ENCODE peak calls at places on chromosomes 5 and 9, in five cellular contexts. G, W, D, H and A are unnamed samples.

GRCh38 chr9:126763130-126763764 is 41.6 kb upstream of the ZBTB43 start:
- DNase-seq in G (no peak), W (peak), D (no peak), H (no peak), A (no peak)

GRCh38 chr5:179613460-179614071 is 9.9 kb downstream of the HNRNPH1 start:
- DNase-seq in G (no peak), W (peak), D (no peak), H (no peak), A (no peak)

GRCh38 chr9:107020040-107020530 is 157.1 kb downstream of the ZNF462 start:
- DNase-seq in G (peak), W (no peak), D (peak), H (peak), A (peak)

GRCh38 chr5:143195496-143195895 is 208.0 kb downstream of the NR3C1 start:
- DNase-seq in G (no peak), W (no peak), D (peak), H (peak), A (peak)

GRCh38 chr5:5436206-5436765 is 13.8 kb downstream of the ICE1 start:
- DNase-seq in G (no peak), W (no peak), D (no peak), H (no peak), A (no peak)

GRCh38 chr9:85599540-85600140 is 142.1 kb downstream of the AGTPBP1 start:
- DNase-seq in G (peak), W (no peak), D (no peak), H (no peak), A (peak)

GRCh38 chr5:2008851-2009629 is 126.3 kb upstream of the IRX4 start:
- DNase-seq in G (no peak), W (no peak), D (no peak), H (no peak), A (no peak)

GRCh38 chr5:33690736-33691135 is 201.1 kb downstream of the ADAMTS12 start:
- DNase-seq in G (peak), W (no peak), D (peak), H (peak), A (peak)

GRCh38 chr5:72470817-72471216 is 36.4 kb downstream of the ZNF366 start:
- DNase-seq in G (peak), W (no peak), D (peak), H (peak), A (no peak)

GRCh38 chr5:139410886-139411835 is 7.3 kb upstream of the SPATA24 start:
- DNase-seq in G (no peak), W (no peak), D (no peak), H (no peak), A (peak)

GRCh38 chr5:124908603-124909451 is 162.4 kb upstream of the ZNF608 start:
- DNase-seq in G (no peak), W (peak), D (peak), H (peak), A (peak)

GRCh38 chr9:75414367-75415160 is 326.2 kb downstream of the OSTF1 start:
- DNase-seq in G (no peak), W (no peak), D (no peak), H (no peak), A (no peak)

GRCh38 chr9:121299125-121299466 is 31.1 kb downstream of the GSN start:
- DNase-seq in G (no peak), W (no peak), D (no peak), H (no peak), A (no peak)

GRCh38 chr5:167241436-167242067 is 1049.9 kb upstream of the WWC1 start:
- DNase-seq in G (no peak), W (no peak), D (no peak), H (no peak), A (no peak)

GRCh38 chr5:157108961-157109360 is at the start of gene HAVCR2:
- DNase-seq in G (no peak), W (no peak), D (no peak), H (no peak), A (no peak)

GRCh38 chr9:19136129-19136528 is 8.8 kb upstream of the PLIN2 start:
- DNase-seq in G (no peak), W (no peak), D (no peak), H (no peak), A (no peak)

GRCh38 chr5:134263801-134264200 is 37.9 kb upstream of the PPP2CA start:
- DNase-seq in G (no peak), W (no peak), D (no peak), H (no peak), A (no peak)

DNA sequence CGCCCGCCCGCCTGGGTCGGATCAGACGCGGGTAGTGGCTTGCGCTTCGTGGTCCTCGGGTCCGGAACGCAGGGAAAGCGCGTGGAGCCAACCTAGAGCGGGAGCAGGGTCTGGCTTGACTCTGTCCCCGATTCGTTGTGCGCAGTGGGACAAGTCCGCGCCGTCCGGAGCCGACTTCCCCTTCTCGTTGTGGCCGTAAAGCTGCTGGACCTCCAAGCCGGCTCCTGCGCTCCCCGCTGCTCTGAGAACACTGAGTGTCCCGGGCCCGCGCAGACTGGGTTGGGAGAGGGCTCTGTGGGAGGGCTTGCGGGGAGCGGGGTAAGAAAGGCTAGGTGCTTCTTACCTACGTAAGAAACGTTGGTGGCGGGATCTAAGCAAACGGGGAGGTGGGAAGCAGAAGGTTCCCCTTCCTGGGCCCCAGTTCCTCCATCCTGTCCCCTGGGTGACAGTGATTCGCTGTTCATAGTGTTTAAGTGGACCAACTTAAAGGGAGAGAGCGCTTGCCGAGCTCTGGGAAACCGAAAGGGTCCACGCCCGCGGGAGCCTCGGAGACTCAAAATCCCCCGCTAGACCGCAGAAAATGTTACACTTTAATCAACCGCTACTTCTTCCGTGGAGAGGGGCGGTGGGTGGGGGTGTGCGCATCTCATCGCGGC is 4.3 kb upstream of the FOXE1 start:
- DNase-seq in G (no peak), W (no peak), D (no peak), H (no peak), A (no peak)
- H3K4me3 ChIP-seq in G (no peak), W (no peak), D (peak), H (peak), A (no peak)

DNA sequence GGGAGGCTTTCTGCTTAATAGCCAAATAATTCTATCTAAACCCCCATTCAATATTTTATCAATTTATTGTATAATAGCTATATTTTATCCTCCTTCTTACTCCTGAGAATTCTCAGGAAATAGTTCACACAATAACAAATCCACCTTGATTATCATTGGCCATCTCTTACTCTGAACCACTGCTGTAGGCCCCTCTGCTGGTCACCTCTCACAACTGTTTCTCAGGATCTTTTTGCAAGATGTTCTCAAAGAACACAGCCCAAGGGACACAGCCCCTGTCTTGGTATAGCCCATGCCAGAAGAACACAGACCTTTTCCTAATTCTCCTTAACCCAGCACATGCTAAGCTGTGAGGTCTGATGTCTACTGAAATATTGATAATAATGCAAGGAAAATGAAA is 74.9 kb upstream of the HTR4 start:
- DNase-seq in G (peak), W (no peak), D (peak), H (peak), A (no peak)
- TF ChIP-seq CTCF in G (peak), W (peak), D (peak), H (peak), A (no peak)

GRCh38 chr5:136030252-136030651 is 1.5 kb downstream of the TGFBI start:
- DNase-seq in G (no peak), W (no peak), D (no peak), H (no peak), A (no peak)
- H3K4me3 ChIP-seq in G (peak), W (no peak), D (peak), H (peak), A (peak)

GRCh38 chr5:137306903-137307302 is 192.2 kb downstream of the SPOCK1 start:
- DNase-seq in G (no peak), W (no peak), D (no peak), H (no peak), A (no peak)
- TF ChIP-seq CTCF in G (no peak), W (no peak), D (no peak), H (no peak), A (no peak)

DNA sequence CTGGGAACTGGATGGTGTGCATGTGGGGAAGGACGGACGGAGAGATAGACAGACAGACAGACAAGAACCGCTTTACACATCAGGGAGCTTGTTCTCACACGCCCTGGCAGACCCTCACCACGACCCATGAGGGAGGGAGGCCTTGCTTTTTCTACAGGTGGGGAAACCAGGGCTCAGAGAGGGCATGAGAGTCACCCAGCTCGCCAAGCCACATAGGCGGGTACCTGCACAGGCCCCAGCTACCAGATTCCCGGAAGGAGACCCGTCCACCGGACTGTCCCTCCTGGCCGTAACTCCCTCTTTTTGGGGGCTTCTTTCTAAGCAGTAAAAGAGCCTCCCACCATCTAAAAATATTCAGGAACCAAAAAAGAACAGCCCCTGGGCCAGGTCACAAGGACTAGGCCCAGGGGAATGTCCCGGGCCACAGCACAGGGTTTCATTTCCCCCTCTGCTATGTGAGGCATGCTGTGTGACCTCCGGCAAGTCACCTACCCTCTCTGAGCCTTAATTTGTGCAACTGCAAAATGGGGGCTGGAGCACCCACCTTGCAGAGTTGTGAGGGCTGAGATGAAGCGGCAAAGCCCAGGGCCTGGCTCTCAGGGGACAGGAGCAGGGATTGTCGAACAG is 84.4 kb upstream of the SARDH start:
- DNase-seq in G (no peak), W (no peak), D (no peak), H (no peak), A (no peak)
- H3K4me3 ChIP-seq in G (no peak), W (no peak), D (no peak), H (no peak), A (no peak)

GRCh38 chr5:43627028-43627427 is 24.0 kb downstream of the NNT start:
- DNase-seq in G (peak), W (peak), D (peak), H (peak), A (peak)
- TF ChIP-seq CTCF in G (peak), W (peak), D (peak), H (peak), A (peak)

GRCh38 chr9:78239506-78239905 is 3.6 kb downstream of the CEP78 start:
- DNase-seq in G (no peak), W (no peak), D (no peak), H (no peak), A (no peak)

GRCh38 chr9:78236511-78236950 is 656 bp downstream of the CEP78 start:
- DNase-seq in G (peak), W (no peak), D (no peak), H (no peak), A (peak)

GRCh38 chr9:78235771-78236510 is at the start of gene CEP78:
- DNase-seq in G (peak), W (peak), D (peak), H (peak), A (peak)

GRCh38 chr9:78235296-78235770 is 542 bp upstream of the CEP78 start:
- DNase-seq in G (peak), W (no peak), D (peak), H (peak), A (peak)

DNA sequence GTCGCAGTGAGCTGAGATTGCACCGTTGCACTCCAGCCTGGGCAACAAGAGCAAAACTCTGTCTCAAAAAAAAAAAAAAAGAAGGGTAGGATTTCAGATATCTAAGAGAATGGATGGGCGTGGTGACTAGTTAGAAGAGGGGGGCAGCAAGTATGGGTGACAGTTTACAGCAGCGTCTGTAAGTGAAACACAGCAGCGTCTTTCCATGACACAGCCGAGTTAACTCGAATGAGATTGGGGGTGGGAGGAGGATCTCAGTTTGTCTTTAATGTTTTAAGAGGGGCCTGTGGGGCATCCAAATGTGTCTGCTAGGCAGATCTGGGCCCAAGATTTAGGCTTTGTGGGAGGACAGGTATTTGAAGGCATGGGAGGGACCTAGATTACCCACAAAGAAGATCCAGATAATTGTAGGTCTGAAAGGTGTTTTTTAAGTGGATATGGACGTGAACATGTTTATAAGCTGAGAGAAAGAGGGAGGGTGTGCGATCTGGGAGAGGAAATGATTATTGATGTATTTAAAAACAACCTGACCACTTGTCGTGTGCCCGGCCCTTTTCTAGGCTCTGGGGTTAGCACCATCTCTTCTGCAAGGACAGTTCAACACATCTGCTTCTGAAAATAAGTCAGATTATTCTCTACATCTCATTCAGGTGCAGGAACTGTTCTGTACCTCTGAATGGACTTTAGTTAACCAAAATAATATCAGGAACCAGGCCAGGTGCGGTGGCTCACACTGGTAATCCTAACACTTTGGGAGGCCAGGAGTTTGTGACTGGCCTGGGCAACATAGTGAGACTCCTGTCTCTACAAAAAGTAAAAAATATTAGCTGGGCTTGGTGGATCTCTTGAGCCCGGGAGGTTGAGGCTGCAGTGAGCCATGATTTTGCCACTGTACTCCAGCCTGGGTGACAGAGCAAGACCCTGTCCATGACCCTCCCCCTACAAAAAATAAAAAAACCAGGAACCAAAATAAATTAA is 2.5 kb downstream of the CEP78 start:
- DNase-seq in G (no peak), W (no peak), D (no peak), H (no peak), A (no peak)
- H3K4me3 ChIP-seq in G (no peak), W (no peak), D (no peak), H (no peak), A (no peak)

DNA sequence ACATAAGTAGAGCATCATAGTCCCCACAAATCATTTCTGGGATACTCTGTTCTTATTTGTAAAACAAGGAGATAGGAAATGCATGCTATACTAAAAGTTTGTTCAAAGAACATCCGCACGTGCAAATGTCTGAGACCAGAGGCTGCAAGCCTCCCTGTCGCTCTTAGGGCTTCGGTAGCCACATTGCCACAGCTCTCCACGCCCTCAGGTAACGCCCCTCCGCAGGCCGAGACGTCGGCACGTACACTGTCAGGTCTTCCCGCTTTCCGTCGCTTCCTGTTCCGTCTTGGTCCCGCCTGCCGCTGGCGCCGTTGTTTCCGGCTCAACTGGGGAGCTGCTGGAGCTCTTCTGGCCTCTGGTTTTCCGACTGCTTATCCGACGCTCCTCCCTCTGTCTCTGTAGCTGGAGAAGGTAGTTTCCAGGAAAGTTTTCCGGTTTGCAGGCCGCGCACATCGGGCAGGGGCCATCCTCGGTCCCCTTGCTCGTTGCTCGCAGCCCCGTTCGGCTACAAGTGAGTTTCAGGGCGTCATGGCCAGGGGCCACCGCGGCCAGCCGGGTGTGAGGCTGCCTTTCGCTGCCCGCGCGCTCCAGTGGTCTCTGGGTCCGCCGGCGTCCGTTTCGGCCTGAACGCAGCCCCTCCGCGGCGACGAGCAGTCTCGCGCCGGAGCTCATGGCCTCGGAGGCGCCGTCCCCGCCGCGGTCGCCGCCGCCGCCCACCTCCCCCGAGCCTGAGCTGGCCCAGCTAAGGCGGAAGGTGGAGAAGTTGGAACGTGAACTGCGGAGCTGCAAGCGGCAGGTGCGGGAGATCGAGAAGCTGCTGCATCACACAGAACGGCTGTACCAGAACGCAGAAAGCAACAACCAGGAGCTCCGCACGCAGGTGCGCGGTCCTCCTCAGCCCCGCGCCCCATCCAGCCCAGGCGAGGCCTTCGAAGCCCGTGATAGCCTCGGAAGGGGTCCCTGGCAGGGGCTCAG is at the start of gene AGGF1:
- DNase-seq in G (peak), W (peak), D (peak), H (peak), A (peak)
- TF ChIP-seq CTCF in G (no peak), W (no peak), D (no peak), H (no peak), A (no peak)

GRCh38 chr5:51391175-51391574 is 7.9 kb downstream of the ISL1 start:
- DNase-seq in G (no peak), W (no peak), D (no peak), H (no peak), A (no peak)

GRCh38 chr5:51388488-51389325 is 5.5 kb downstream of the ISL1 start:
- DNase-seq in G (no peak), W (no peak), D (no peak), H (no peak), A (no peak)

GRCh38 chr5:51387854-51388320 is 4.6 kb downstream of the ISL1 start:
- DNase-seq in G (no peak), W (no peak), D (no peak), H (no peak), A (no peak)

GRCh38 chr5:51389326-51389581 is 6.0 kb downstream of the ISL1 start:
- DNase-seq in G (no peak), W (no peak), D (no peak), H (no peak), A (no peak)

DNA sequence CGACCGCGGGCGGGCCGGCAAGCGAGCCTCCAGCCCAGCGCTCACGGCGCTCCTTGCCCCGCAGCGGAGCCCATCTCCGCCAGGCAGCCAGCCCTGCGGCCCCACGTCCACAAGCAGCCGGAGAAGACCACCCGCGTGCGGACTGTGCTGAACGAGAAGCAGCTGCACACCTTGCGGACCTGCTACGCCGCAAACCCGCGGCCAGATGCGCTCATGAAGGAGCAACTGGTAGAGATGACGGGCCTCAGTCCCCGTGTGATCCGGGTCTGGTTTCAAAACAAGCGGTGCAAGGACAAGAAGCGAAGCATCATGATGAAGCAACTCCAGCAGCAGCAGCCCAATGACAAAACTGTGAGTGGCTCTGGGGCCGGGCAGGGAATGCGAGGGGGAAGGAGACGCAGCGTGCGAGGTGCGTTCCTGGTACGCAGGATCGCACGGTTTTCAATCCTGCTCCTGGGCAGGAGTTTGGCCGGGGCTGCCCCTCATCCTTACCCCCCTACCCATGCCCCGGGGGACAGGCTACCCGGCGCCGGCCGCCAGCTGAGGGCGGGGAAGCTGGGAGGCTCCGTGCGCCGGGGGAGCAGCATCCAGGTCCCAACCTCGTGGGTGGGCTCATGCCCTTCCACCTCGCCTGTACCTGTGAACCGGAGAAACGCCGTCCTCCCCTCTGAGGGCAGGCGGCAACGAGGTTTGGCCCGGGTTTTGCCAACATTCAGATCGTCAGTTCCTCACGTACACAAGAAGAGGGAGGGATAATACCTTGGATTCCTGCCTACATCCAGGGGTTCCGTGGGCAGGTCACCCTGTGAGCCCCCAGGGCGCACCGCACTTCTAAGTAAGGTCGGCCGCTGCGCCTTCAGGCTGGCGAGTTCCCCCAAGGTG is 6.6 kb downstream of the ISL1 start:
- DNase-seq in G (no peak), W (no peak), D (no peak), H (no peak), A (no peak)
- H3K4me3 ChIP-seq in G (peak), W (peak), D (peak), H (no peak), A (no peak)